ENCODE peak calls at places on chromosomes 5 and 9, in five cellular contexts. One of them, this sample, is unnamed.

GRCh38 chr5:180301253-180301652 is 9.4 kb upstream of the MAPK9 start:
- DNase-seq in gastrocnemius medialis: no peak
- DNase-seq in cardiac muscle cell: no peak
- DNase-seq in transverse colon: no peak
- DNase-seq in prostate gland: no peak
- DNase-seq in this sample: no peak

GRCh38 chr5:137440800-137441199 is 58.3 kb downstream of the SPOCK1 start:
- DNase-seq in cardiac muscle cell: no peak
- DNase-seq in transverse colon: no peak
- DNase-seq in gastrocnemius medialis: no peak
- DNase-seq in prostate gland: no peak
- DNase-seq in this sample: no peak

GRCh38 chr5:149617760-149618306 is 36.5 kb downstream of the ARHGEF37 start:
- DNase-seq in prostate gland: no peak
- DNase-seq in cardiac muscle cell: no peak
- DNase-seq in gastrocnemius medialis: no peak
- DNase-seq in transverse colon: no peak
- DNase-seq in this sample: no peak

GRCh38 chr9:93660647-93661046 is 84.3 kb downstream of the PHF2 start:
- DNase-seq in transverse colon: peak
- DNase-seq in gastrocnemius medialis: no peak
- DNase-seq in cardiac muscle cell: no peak
- DNase-seq in prostate gland: no peak
- DNase-seq in this sample: no peak

GRCh38 chr5:103346162-103346748 is 87.7 kb downstream of the MACIR start:
- DNase-seq in gastrocnemius medialis: no peak
- DNase-seq in transverse colon: no peak
- DNase-seq in cardiac muscle cell: no peak
- DNase-seq in prostate gland: no peak
- DNase-seq in this sample: no peak

GRCh38 chr9:79209012-79209411 is 362.8 kb upstream of the TLE4 start:
- DNase-seq in cardiac muscle cell: no peak
- DNase-seq in prostate gland: no peak
- DNase-seq in gastrocnemius medialis: no peak
- DNase-seq in transverse colon: no peak
- DNase-seq in this sample: no peak

GRCh38 chr9:125141251-125141650 is 2.1 kb downstream of the SCAI start:
- DNase-seq in transverse colon: no peak
- DNase-seq in gastrocnemius medialis: no peak
- DNase-seq in cardiac muscle cell: no peak
- DNase-seq in prostate gland: no peak
- DNase-seq in this sample: no peak

GRCh38 chr5:179679014-179679674 is 1.7 kb downstream of the CBY3 start:
- DNase-seq in gastrocnemius medialis: peak
- DNase-seq in transverse colon: peak
- DNase-seq in cardiac muscle cell: peak
- DNase-seq in prostate gland: peak
- DNase-seq in this sample: no peak

GRCh38 chr9:15572200-15572599 is 19.4 kb downstream of the CCDC171 start:
- DNase-seq in prostate gland: no peak
- DNase-seq in gastrocnemius medialis: no peak
- DNase-seq in transverse colon: no peak
- DNase-seq in cardiac muscle cell: no peak
- DNase-seq in this sample: no peak

GRCh38 chr9:9729082-9729481 is 883.7 kb downstream of the PTPRD start:
- DNase-seq in cardiac muscle cell: no peak
- DNase-seq in prostate gland: no peak
- DNase-seq in gastrocnemius medialis: no peak
- DNase-seq in transverse colon: no peak
- DNase-seq in this sample: no peak

GRCh38 chr5:158852622-158853021 is 247.1 kb downstream of the EBF1 start:
- DNase-seq in cardiac muscle cell: no peak
- DNase-seq in transverse colon: no peak
- DNase-seq in prostate gland: no peak
- DNase-seq in gastrocnemius medialis: no peak
- DNase-seq in this sample: no peak

GRCh38 chr5:27450607-27451006 is 412.2 kb upstream of the CDH9 start:
- DNase-seq in prostate gland: no peak
- DNase-seq in gastrocnemius medialis: no peak
- DNase-seq in cardiac muscle cell: peak
- DNase-seq in transverse colon: no peak
- DNase-seq in this sample: no peak

GRCh38 chr9:120937596-120937995 is 11.0 kb upstream of the TRAF1 start:
- DNase-seq in transverse colon: no peak
- DNase-seq in gastrocnemius medialis: no peak
- DNase-seq in prostate gland: no peak
- DNase-seq in cardiac muscle cell: peak
- DNase-seq in this sample: no peak

GRCh38 chr5:10762178-10762775 is 1.2 kb upstream of the DAP start:
- DNase-seq in prostate gland: peak
- DNase-seq in transverse colon: peak
- DNase-seq in cardiac muscle cell: peak
- DNase-seq in gastrocnemius medialis: peak
- DNase-seq in this sample: peak

GRCh38 chr5:146877178-146877681 is 1.3 kb downstream of the PPP2R2B start:
- DNase-seq in cardiac muscle cell: no peak
- DNase-seq in prostate gland: no peak
- DNase-seq in gastrocnemius medialis: no peak
- DNase-seq in transverse colon: no peak
- DNase-seq in this sample: no peak

GRCh38 chr9:82934949-82935348 is 128.0 kb downstream of the RASEF start:
- DNase-seq in prostate gland: no peak
- DNase-seq in transverse colon: no peak
- DNase-seq in gastrocnemius medialis: no peak
- DNase-seq in cardiac muscle cell: peak
- DNase-seq in this sample: peak

GRCh38 chr9:114777841-114778240 is 28.0 kb downstream of the TNFSF15 start:
- DNase-seq in cardiac muscle cell: no peak
- DNase-seq in gastrocnemius medialis: no peak
- DNase-seq in transverse colon: no peak
- DNase-seq in prostate gland: no peak
- DNase-seq in this sample: no peak

GRCh38 chr9:34332370-34332964 is 3.1 kb downstream of the NUDT2 start:
- DNase-seq in gastrocnemius medialis: no peak
- DNase-seq in cardiac muscle cell: peak
- DNase-seq in prostate gland: no peak
- DNase-seq in transverse colon: no peak
- DNase-seq in this sample: no peak

GRCh38 chr9:133058550-133059320 is 3.0 kb upstream of the CEL start:
- DNase-seq in cardiac muscle cell: no peak
- DNase-seq in transverse colon: no peak
- DNase-seq in prostate gland: no peak
- DNase-seq in gastrocnemius medialis: no peak
- DNase-seq in this sample: no peak

GRCh38 chr5:96142184-96142781 is 180.6 kb upstream of the ELL2 start:
- DNase-seq in transverse colon: no peak
- DNase-seq in cardiac muscle cell: no peak
- DNase-seq in gastrocnemius medialis: no peak
- DNase-seq in prostate gland: no peak
- DNase-seq in this sample: no peak

GRCh38 chr5:66933066-66933465 is 263.5 kb downstream of the CD180 start:
- DNase-seq in cardiac muscle cell: peak
- DNase-seq in transverse colon: no peak
- DNase-seq in prostate gland: no peak
- DNase-seq in gastrocnemius medialis: no peak
- DNase-seq in this sample: no peak

GRCh38 chr9:93303258-93303771 is 119.4 kb downstream of the WNK2 start:
- DNase-seq in cardiac muscle cell: no peak
- DNase-seq in prostate gland: no peak
- DNase-seq in gastrocnemius medialis: no peak
- DNase-seq in transverse colon: no peak
- DNase-seq in this sample: no peak

GRCh38 chr9:89435315-89435823 is 62.5 kb downstream of the SEMA4D start:
- DNase-seq in prostate gland: peak
- DNase-seq in cardiac muscle cell: no peak
- DNase-seq in gastrocnemius medialis: no peak
- DNase-seq in transverse colon: peak
- DNase-seq in this sample: peak

GRCh38 chr5:20340123-20340522 is 352.1 kb upstream of the CDH18 start:
- DNase-seq in transverse colon: no peak
- DNase-seq in cardiac muscle cell: no peak
- DNase-seq in gastrocnemius medialis: no peak
- DNase-seq in prostate gland: peak
- DNase-seq in this sample: peak

GRCh38 chr5:14895301-14895700 is 23.7 kb upstream of the ANKH start:
- DNase-seq in transverse colon: peak
- DNase-seq in cardiac muscle cell: no peak
- DNase-seq in gastrocnemius medialis: no peak
- DNase-seq in prostate gland: no peak
- DNase-seq in this sample: no peak

GRCh38 chr5:62742214-62742613 is 163.6 kb downstream of the LRRC70 start:
- DNase-seq in prostate gland: no peak
- DNase-seq in gastrocnemius medialis: no peak
- DNase-seq in transverse colon: peak
- DNase-seq in cardiac muscle cell: no peak
- DNase-seq in this sample: no peak

GRCh38 chr5:154118832-154119442 is 71.6 kb upstream of the GALNT10 start:
- DNase-seq in cardiac muscle cell: no peak
- DNase-seq in gastrocnemius medialis: no peak
- DNase-seq in prostate gland: no peak
- DNase-seq in transverse colon: no peak
- DNase-seq in this sample: peak

GRCh38 chr9:20996809-20997208 is 34.6 kb downstream of the HACD4 start:
- DNase-seq in cardiac muscle cell: no peak
- DNase-seq in prostate gland: no peak
- DNase-seq in transverse colon: no peak
- DNase-seq in gastrocnemius medialis: no peak
- DNase-seq in this sample: no peak

DNA sequence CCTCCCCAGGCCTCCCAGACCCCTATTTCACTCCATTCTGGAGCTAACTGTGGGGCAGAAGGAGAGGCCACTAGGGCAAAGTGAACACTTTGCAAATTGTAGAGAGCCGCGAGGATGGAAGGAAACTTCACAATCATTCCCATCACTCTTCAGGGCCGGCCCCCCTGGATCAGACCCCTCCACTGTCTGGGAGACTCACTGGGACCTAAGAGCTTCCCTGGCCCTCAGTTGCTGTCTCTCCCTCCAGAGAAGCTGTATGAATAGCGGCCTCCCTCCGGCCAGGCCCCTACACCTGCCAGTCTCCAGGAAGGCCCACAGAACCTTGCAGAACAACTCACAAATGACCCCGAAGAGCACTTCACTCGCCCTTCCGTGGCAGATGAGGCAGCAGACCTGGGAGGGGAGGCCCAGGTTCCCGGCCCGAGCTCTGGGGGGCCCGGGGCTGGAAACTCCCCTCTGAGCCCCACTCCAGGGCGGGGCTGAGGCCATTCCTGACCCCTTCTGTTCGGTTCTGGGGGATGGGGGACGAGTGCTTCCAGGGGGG is 141.9 kb upstream of the IER5L start:
- DNase-seq in prostate gland: no peak
- DNase-seq in transverse colon: no peak
- DNase-seq in gastrocnemius medialis: no peak
- DNase-seq in cardiac muscle cell: no peak
- DNase-seq in this sample: no peak
- H3K4me3 ChIP-seq in prostate gland: peak
- H3K4me3 ChIP-seq in transverse colon: peak
- H3K4me3 ChIP-seq in gastrocnemius medialis: peak
- H3K4me3 ChIP-seq in cardiac muscle cell: peak
- H3K4me3 ChIP-seq in this sample: peak

DNA sequence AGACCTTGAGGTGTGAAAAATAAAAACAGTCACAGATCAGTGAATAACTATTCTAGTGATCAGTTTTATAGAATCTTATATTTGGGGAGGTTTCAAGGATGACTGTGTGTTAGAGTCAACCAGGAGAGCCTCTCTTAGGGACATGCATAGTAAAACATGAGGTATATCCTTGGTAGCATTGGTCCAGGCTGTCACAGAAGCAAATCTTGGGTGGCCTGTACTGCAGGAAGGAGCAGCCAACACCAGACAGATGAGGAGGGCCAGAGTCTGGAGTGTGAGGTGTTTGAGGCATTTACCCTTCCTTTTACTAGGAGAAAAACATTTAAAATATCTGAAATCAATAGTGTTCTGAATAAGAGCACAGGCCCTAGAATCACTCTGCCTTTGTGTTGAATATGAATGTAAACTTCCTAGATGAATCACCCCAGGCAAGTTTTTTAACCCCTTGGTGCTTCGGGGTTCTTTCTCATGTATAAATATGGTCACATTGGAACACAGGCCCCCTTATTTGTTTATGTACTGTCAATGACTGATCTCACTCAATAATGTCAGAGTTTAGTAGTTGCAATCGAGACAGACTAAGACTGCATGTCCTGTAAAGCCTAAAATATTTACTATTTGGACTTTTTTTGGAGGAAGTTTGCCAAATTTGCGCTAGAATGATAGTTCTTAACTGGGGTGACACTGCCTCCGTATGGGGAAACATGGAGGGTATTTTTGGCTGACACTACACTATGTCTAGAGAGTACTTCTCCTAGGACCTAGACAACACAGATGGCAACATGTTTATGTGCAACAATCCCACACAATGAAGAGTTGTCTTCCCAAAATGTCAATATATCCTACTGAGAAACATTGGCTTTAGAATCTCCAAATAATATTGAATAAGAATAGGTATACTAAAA is 416.6 kb upstream of the POU5F2 start:
- DNase-seq in cardiac muscle cell: no peak
- DNase-seq in transverse colon: no peak
- DNase-seq in gastrocnemius medialis: no peak
- DNase-seq in prostate gland: no peak
- DNase-seq in this sample: no peak
- TF ChIP-seq CTCF in cardiac muscle cell: no peak
- TF ChIP-seq CTCF in transverse colon: no peak
- TF ChIP-seq CTCF in gastrocnemius medialis: no peak
- TF ChIP-seq CTCF in prostate gland: no peak
- TF ChIP-seq CTCF in this sample: no peak

GRCh38 chr9:68476889-68477288 is 63.8 kb downstream of the TMEM252 start:
- DNase-seq in gastrocnemius medialis: no peak
- DNase-seq in cardiac muscle cell: peak
- DNase-seq in transverse colon: no peak
- DNase-seq in prostate gland: no peak
- DNase-seq in this sample: no peak
- H3K4me3 ChIP-seq in gastrocnemius medialis: no peak
- H3K4me3 ChIP-seq in cardiac muscle cell: no peak
- H3K4me3 ChIP-seq in transverse colon: no peak
- H3K4me3 ChIP-seq in prostate gland: no peak
- H3K4me3 ChIP-seq in this sample: no peak

GRCh38 chr9:86997158-86997557 is 49.9 kb upstream of the GAS1 start:
- DNase-seq in transverse colon: no peak
- DNase-seq in gastrocnemius medialis: no peak
- DNase-seq in prostate gland: no peak
- DNase-seq in cardiac muscle cell: no peak
- DNase-seq in this sample: no peak
- TF ChIP-seq CTCF in transverse colon: no peak
- TF ChIP-seq CTCF in gastrocnemius medialis: no peak
- TF ChIP-seq CTCF in prostate gland: peak
- TF ChIP-seq CTCF in cardiac muscle cell: no peak
- TF ChIP-seq CTCF in this sample: no peak

DNA sequence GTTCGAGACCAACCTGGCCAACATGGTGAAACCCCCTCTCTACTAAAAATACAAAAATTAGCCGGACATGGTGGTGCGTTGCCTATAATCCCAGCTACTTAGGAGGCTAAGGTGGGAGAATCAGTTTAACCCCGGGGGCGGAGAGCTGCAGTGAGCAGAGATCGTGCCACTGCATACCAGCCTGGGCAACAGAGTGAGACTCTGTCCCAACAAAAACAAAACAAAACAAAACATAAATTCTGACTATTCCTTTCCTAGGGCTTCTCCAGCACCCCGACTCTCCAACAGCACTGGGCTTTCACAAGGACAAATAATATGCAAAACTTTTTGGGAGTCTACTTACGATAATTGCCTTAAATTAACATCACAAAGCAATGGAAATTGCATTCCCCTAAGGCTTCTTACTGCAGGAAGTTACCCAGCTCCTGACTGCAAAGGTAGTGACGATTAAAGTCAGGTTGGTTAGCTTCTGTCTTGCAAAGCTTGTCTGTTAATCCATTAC is 15.9 kb upstream of the CDKN2AIPNL start:
- DNase-seq in prostate gland: no peak
- DNase-seq in cardiac muscle cell: no peak
- DNase-seq in transverse colon: no peak
- DNase-seq in gastrocnemius medialis: no peak
- DNase-seq in this sample: no peak
- H3K4me3 ChIP-seq in prostate gland: no peak
- H3K4me3 ChIP-seq in cardiac muscle cell: no peak
- H3K4me3 ChIP-seq in transverse colon: no peak
- H3K4me3 ChIP-seq in gastrocnemius medialis: no peak
- H3K4me3 ChIP-seq in this sample: no peak

This sample was measured in LNCaP clone FGC.